ENCODE peak calls at places on chromosomes 12 and 14, in four cellular contexts. One of them, this sample, is unnamed.

GRCh38 chr12:80064951-80065350 is 34.4 kb upstream of the OTOGL start:
- DNase-seq in fibroblast of lung: no peak
- DNase-seq in GM23248: no peak
- DNase-seq in tibial nerve: no peak
- DNase-seq in this sample: no peak

GRCh38 chr12:45322810-45323209 is 106.9 kb downstream of the ANO6 start:
- DNase-seq in tibial nerve: no peak
- DNase-seq in fibroblast of lung: no peak
- DNase-seq in GM23248: no peak
- DNase-seq in this sample: no peak

GRCh38 chr12:74043343-74043742 is 494.3 kb upstream of the ATXN7L3B start:
- DNase-seq in fibroblast of lung: no peak
- DNase-seq in tibial nerve: no peak
- DNase-seq in GM23248: peak; percentile 0
- DNase-seq in this sample: no peak

GRCh38 chr14:97946291-97946690 is 1149.1 kb downstream of the VRK1 start:
- DNase-seq in GM23248: no peak
- DNase-seq in fibroblast of lung: no peak
- DNase-seq in tibial nerve: no peak
- DNase-seq in this sample: no peak

GRCh38 chr12:43292699-43293098 is 259.3 kb downstream of the ADAMTS20 start:
- DNase-seq in fibroblast of lung: peak; percentile 37
- DNase-seq in GM23248: peak; percentile 81
- DNase-seq in tibial nerve: no peak
- DNase-seq in this sample: no peak

GRCh38 chr14:80996049-80996901 is 40.9 kb downstream of the TSHR start:
- DNase-seq in tibial nerve: peak; percentile 58
- DNase-seq in GM23248: peak; percentile 93
- DNase-seq in fibroblast of lung: peak; percentile 89
- DNase-seq in this sample: no peak

GRCh38 chr14:95518045-95518751 is 1.7 kb upstream of the SYNE3 start:
- DNase-seq in tibial nerve: no peak
- DNase-seq in GM23248: peak; percentile 42
- DNase-seq in fibroblast of lung: no peak
- DNase-seq in this sample: no peak

GRCh38 chr12:2752676-2753371 is 41.9 kb upstream of the FKBP4 start:
- DNase-seq in tibial nerve: peak; percentile 47
- DNase-seq in GM23248: peak; percentile 73
- DNase-seq in fibroblast of lung: peak; percentile 60
- DNase-seq in this sample: peak; percentile 77

GRCh38 chr12:2306012-2306411 is 253.2 kb downstream of the CACNA1C start:
- DNase-seq in GM23248: no peak
- DNase-seq in fibroblast of lung: no peak
- DNase-seq in tibial nerve: no peak
- DNase-seq in this sample: no peak

GRCh38 chr12:103769240-103769945 is 71.6 kb downstream of the NT5DC3 start:
- DNase-seq in GM23248: no peak
- DNase-seq in fibroblast of lung: no peak
- DNase-seq in tibial nerve: no peak
- DNase-seq in this sample: no peak

GRCh38 chr12:104011265-104011664 is 38.7 kb downstream of the GLT8D2 start:
- DNase-seq in fibroblast of lung: peak; percentile 90
- DNase-seq in tibial nerve: no peak
- DNase-seq in GM23248: peak; percentile 90
- DNase-seq in this sample: no peak

GRCh38 chr12:15789215-15790171 is at the start of gene EPS8:
- DNase-seq in tibial nerve: peak; percentile 87
- DNase-seq in GM23248: peak; percentile 95
- DNase-seq in fibroblast of lung: peak; percentile 91
- DNase-seq in this sample: peak; percentile 96

GRCh38 chr14:64729386-64730060 is 25.3 kb downstream of the PLEKHG3 start:
- DNase-seq in GM23248: no peak
- DNase-seq in tibial nerve: peak; percentile 75
- DNase-seq in fibroblast of lung: no peak
- DNase-seq in this sample: no peak

GRCh38 chr12:97912943-97913342 is 450.3 kb downstream of the RMST start:
- DNase-seq in tibial nerve: peak; percentile 30
- DNase-seq in fibroblast of lung: peak; percentile 7
- DNase-seq in GM23248: no peak
- DNase-seq in this sample: no peak

GRCh38 chr14:28765907-28766504 is 581 bp upstream of the FOXG1 start:
- DNase-seq in tibial nerve: no peak
- DNase-seq in GM23248: peak; percentile 29
- DNase-seq in fibroblast of lung: no peak
- DNase-seq in this sample: no peak

GRCh38 chr14:55749201-55749812 is 169.3 kb downstream of the KTN1 start:
- DNase-seq in fibroblast of lung: peak; percentile 7
- DNase-seq in tibial nerve: no peak
- DNase-seq in GM23248: peak; percentile 35
- DNase-seq in this sample: no peak

GRCh38 chr14:103104654-103105511 is 10.4 kb downstream of the EXOC3L4 start:
- DNase-seq in tibial nerve: peak; percentile 69
- DNase-seq in fibroblast of lung: peak; percentile 69
- DNase-seq in GM23248: peak; percentile 55
- DNase-seq in this sample: no peak

GRCh38 chr12:131105736-131106356 is 152.1 kb downstream of the ADGRD1 start:
- DNase-seq in tibial nerve: no peak
- DNase-seq in fibroblast of lung: no peak
- DNase-seq in GM23248: no peak
- DNase-seq in this sample: no peak

GRCh38 chr12:19130224-19131019 is 889 bp downstream of the PLEKHA5 start:
- DNase-seq in fibroblast of lung: no peak
- DNase-seq in GM23248: peak; percentile 66
- DNase-seq in tibial nerve: peak; percentile 11
- DNase-seq in this sample: no peak

GRCh38 chr12:32841061-32841460 is 55.5 kb downstream of the PKP2 start:
- DNase-seq in tibial nerve: no peak
- DNase-seq in fibroblast of lung: no peak
- DNase-seq in GM23248: no peak
- DNase-seq in this sample: no peak

GRCh38 chr12:21962236-21962635 is 21.0 kb upstream of the ABCC9 start:
- DNase-seq in fibroblast of lung: no peak
- DNase-seq in GM23248: peak; percentile 65
- DNase-seq in tibial nerve: no peak
- DNase-seq in this sample: no peak

GRCh38 chr12:115456946-115457689 is 773.1 kb upstream of the TBX3 start:
- DNase-seq in fibroblast of lung: no peak
- DNase-seq in GM23248: no peak
- DNase-seq in tibial nerve: no peak
- DNase-seq in this sample: no peak

GRCh38 chr14:68956728-68957127 is 22.4 kb downstream of the ACTN1 start:
- DNase-seq in tibial nerve: no peak
- DNase-seq in GM23248: peak; percentile 63
- DNase-seq in fibroblast of lung: no peak
- DNase-seq in this sample: no peak

GRCh38 chr14:35368583-35368982 is 36.0 kb downstream of the NFKBIA start:
- DNase-seq in tibial nerve: no peak
- DNase-seq in GM23248: no peak
- DNase-seq in fibroblast of lung: no peak
- DNase-seq in this sample: no peak

GRCh38 chr12:50642755-50643154 is 121.1 kb upstream of the ATF1 start:
- DNase-seq in tibial nerve: no peak
- DNase-seq in GM23248: no peak
- DNase-seq in fibroblast of lung: no peak
- DNase-seq in this sample: no peak

GRCh38 chr12:58678753-58679152 is 241.6 kb downstream of the LRIG3 start:
- DNase-seq in fibroblast of lung: peak; percentile 3
- DNase-seq in tibial nerve: no peak
- DNase-seq in GM23248: no peak
- DNase-seq in this sample: no peak

GRCh38 chr12:130920711-130921381 is 32.9 kb upstream of the ADGRD1 start:
- DNase-seq in tibial nerve: peak; percentile 89
- DNase-seq in fibroblast of lung: peak; percentile 88
- DNase-seq in GM23248: peak; percentile 90
- DNase-seq in this sample: no peak

GRCh38 chr12:124913474-124914391 is 717 bp downstream of the UBC start:
- DNase-seq in tibial nerve: peak; percentile 83
- DNase-seq in fibroblast of lung: peak; percentile 68
- DNase-seq in GM23248: peak; percentile 94
- DNase-seq in this sample: peak; percentile 91

GRCh38 chr12:14185441-14186192 is 179.9 kb upstream of the ATF7IP start:
- DNase-seq in GM23248: peak; percentile 59
- DNase-seq in tibial nerve: peak; percentile 12
- DNase-seq in fibroblast of lung: peak; percentile 37
- DNase-seq in this sample: no peak

GRCh38 chr14:72737560-72737943 is 156.3 kb downstream of the DPF3 start:
- DNase-seq in fibroblast of lung: no peak
- DNase-seq in GM23248: peak; percentile 25
- DNase-seq in tibial nerve: no peak
- DNase-seq in this sample: peak; percentile 33

GRCh38 chr14:54446201-54446693 is 5.1 kb upstream of the CNIH1 start:
- DNase-seq in fibroblast of lung: peak; percentile 17
- DNase-seq in GM23248: no peak
- DNase-seq in tibial nerve: no peak
- DNase-seq in this sample: no peak

GRCh38 chr14:55975281-55975905 is 142.8 kb upstream of the PELI2 start:
- DNase-seq in tibial nerve: no peak
- DNase-seq in GM23248: no peak
- DNase-seq in fibroblast of lung: no peak
- DNase-seq in this sample: no peak

GRCh38 chr12:110547090-110547489 is 36.0 kb downstream of the PPTC7 start:
- DNase-seq in fibroblast of lung: no peak
- DNase-seq in tibial nerve: no peak
- DNase-seq in GM23248: no peak
- DNase-seq in this sample: no peak

GRCh38 chr12:110543965-110544364 is 39.2 kb downstream of the PPTC7 start:
- DNase-seq in GM23248: no peak
- DNase-seq in fibroblast of lung: no peak
- DNase-seq in tibial nerve: no peak
- DNase-seq in this sample: no peak

GRCh38 chr12:110545812-110546211 is 37.3 kb downstream of the PPTC7 start:
- DNase-seq in fibroblast of lung: no peak
- DNase-seq in GM23248: peak; percentile 39
- DNase-seq in tibial nerve: no peak
- DNase-seq in this sample: no peak

GRCh38 chr12:110548678-110549077 is 34.4 kb downstream of the PPTC7 start:
- DNase-seq in GM23248: peak; percentile 68
- DNase-seq in fibroblast of lung: peak; percentile 43
- DNase-seq in tibial nerve: no peak
- DNase-seq in this sample: no peak

GRCh38 chr12:110546339-110546738 is 36.8 kb downstream of the PPTC7 start:
- DNase-seq in fibroblast of lung: peak; percentile 93
- DNase-seq in GM23248: peak; percentile 90
- DNase-seq in tibial nerve: no peak
- DNase-seq in this sample: no peak
- H3K4me3 ChIP-seq in fibroblast of lung: no peak overlapping the region
- H3K4me3 ChIP-seq in GM23248: no peak overlapping the region
- H3K4me3 ChIP-seq in tibial nerve: no peak overlapping the region
- H3K4me3 ChIP-seq in this sample: no peak overlapping the region

DNA sequence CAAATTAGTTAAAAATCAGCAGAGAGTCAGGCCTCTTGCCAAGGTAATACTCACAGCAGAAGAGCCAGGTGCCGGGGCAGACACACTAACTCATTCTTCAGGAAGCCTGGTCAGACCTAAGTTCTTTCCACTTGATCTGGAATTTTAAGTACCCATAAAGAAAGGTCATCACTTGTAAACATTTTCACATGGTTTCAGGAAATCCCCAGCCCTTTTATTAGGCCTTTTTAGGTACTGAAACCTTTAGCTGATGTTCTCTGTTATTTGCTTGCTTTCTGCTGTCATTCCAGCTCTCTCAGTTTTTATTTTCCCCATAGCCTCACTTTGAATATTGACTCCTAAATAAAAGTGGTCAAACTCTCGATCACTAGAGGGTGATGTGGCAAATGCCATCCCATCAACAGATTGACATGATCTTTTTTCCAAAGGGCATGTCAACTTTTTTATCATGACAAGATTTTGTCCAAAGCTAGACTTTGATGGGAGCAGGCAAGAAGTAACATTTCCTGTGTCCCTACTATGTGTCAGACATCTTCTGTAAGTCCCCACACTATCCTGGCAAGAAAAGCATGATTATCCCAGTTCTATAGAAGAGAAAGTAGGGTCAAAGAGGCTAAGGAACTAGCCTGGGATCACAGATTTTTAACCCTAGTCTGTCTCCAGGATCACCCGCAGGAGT is 5.7 kb downstream of the ISCU start:
- DNase-seq in GM23248: no peak
- DNase-seq in fibroblast of lung: no peak
- DNase-seq in tibial nerve: no peak
- DNase-seq in this sample: no peak
- H3K4me3 ChIP-seq in GM23248: no peak overlapping the region
- H3K4me3 ChIP-seq in fibroblast of lung: no peak overlapping the region
- H3K4me3 ChIP-seq in tibial nerve: no peak overlapping the region
- H3K4me3 ChIP-seq in this sample: no peak overlapping the region

DNA sequence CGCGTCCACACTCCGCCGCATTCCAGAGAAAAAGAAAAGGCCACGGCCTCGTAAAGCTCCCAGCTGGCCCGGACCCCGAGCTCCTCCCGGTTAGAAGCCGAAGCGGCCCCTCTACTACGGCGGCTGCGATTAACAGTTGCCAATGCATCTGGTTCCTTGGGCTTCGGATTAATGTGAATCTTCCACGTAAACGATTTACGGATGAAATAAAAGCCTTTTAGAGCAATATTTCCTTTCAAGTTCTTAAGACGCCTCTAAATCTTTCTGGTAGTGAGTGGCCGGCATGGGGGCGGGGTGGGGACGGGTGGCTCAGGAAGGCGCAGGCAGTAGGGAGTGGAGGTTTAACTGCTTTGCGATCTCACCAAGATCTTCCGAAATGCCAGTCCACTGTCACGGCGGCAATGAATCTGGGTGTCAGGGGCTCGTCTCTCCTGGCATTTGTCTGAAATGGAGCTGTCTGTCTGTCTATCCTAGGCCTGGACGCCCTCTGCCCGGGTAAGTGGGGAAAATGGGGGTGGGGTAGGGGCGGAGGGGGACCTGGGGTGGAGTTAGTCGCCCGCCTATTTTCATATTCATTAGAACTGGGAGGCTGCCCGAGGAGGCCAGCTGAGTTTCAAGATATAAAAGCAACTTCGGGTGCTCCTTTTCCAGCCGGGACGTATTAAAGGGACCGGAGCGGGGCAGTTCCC is 427 bp upstream of the ALX1 start:
- DNase-seq in GM23248: no peak
- DNase-seq in tibial nerve: no peak
- DNase-seq in fibroblast of lung: no peak
- DNase-seq in this sample: no peak
- H3K4me3 ChIP-seq in GM23248: peak overlapping the region; percentile 68
- H3K4me3 ChIP-seq in tibial nerve: peak overlapping the region; percentile 26
- H3K4me3 ChIP-seq in fibroblast of lung: peak overlapping the region; percentile 65
- H3K4me3 ChIP-seq in this sample: peak overlapping the region; percentile 52

GRCh38 chr14:23577710-23578392 is 739 bp downstream of the JPH4 start:
- DNase-seq in fibroblast of lung: no peak
- DNase-seq in GM23248: no peak
- DNase-seq in tibial nerve: no peak
- DNase-seq in this sample: no peak
- H3K4me3 ChIP-seq in fibroblast of lung: no peak overlapping the region
- H3K4me3 ChIP-seq in GM23248: no peak overlapping the region
- H3K4me3 ChIP-seq in tibial nerve: no peak overlapping the region
- H3K4me3 ChIP-seq in this sample: peak overlapping the region; percentile 3

DNA sequence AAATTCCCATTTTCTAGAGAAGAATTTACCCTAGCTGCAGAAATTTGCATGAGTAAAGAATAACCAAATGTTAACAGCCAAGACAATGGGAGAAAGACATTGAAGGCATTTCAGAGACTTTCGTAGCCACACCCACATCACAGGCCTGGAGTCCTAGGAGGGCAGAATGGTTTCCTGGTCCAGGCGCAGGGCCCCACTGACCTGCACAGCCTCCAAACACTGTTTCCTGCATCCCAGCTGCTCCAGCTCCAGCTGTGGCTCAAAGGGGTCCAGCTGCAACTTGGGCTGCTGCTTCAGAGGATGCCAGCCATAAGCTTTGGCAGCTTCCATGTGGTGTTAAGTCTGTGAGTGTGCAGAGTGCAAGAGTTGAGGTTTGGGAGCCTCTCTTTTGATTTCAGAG is 6.5 kb upstream of the PRR4 start:
- DNase-seq in fibroblast of lung: no peak
- DNase-seq in GM23248: no peak
- DNase-seq in tibial nerve: no peak
- DNase-seq in this sample: no peak
- H3K4me3 ChIP-seq in fibroblast of lung: no peak overlapping the region
- H3K4me3 ChIP-seq in GM23248: no peak overlapping the region
- H3K4me3 ChIP-seq in tibial nerve: no peak overlapping the region
- H3K4me3 ChIP-seq in this sample: no peak overlapping the region

This sample was measured in ascending aorta.